ENCODE peak calls at places on chromosomes 2 and 18, in four cellular contexts. O is transverse colon, J is HAP-1, U is IMR-90. N is an unnamed sample. For H3K4me1 and H3K27me3, the result is how much of the 10 kb centered on the place peaks cover.

GRCh38 chr2:14720319-14720718 is 87.8 kb downstream of the LRATD1 start:
- DNase-seq in O (no peak), J (no peak), U (peak), N (no peak)

GRCh38 chr2:15591692-15592463 is at the start of gene DDX1:
- DNase-seq in O (peak), J (peak), U (peak), N (peak)

GRCh38 chr18:3624818-3625716 is 175.1 kb downstream of the TGIF1 start:
- DNase-seq in O (peak), J (no peak), U (peak), N (no peak)

GRCh38 chr2:46267616-46268015 is 29.6 kb upstream of the EPAS1 start:
- DNase-seq in O (no peak), J (no peak), U (peak), N (no peak)

GRCh38 chr2:8892149-8892548 is 54.7 kb upstream of the KIDINS220 start:
- DNase-seq in O (no peak), J (no peak), U (no peak), N (no peak)

GRCh38 chr2:174634130-174635014 is 36.8 kb upstream of the WIPF1 start:
- DNase-seq in O (peak), J (no peak), U (peak), N (no peak)

GRCh38 chr2:227340106-227340505 is 15.1 kb downstream of the MFF start:
- DNase-seq in O (no peak), J (no peak), U (no peak), N (no peak)

GRCh38 chr2:192148620-192149321 is 46.0 kb downstream of the TMEFF2 start:
- DNase-seq in O (no peak), J (no peak), U (peak), N (no peak)

GRCh38 chr18:7919565-7919964 is 352.4 kb downstream of the PTPRM start:
- DNase-seq in O (no peak), J (no peak), U (no peak), N (no peak)

GRCh38 chr2:73210696-73211095 is 3.3 kb upstream of the SMYD5 start:
- DNase-seq in O (no peak), J (no peak), U (no peak), N (no peak)

GRCh38 chr2:96345403-96345802 is 9.8 kb downstream of the NCAPH start:
- DNase-seq in O (no peak), J (no peak), U (no peak), N (no peak)

GRCh38 chr2:40187054-40187453 is 264.8 kb downstream of the SLC8A1 start:
- DNase-seq in O (no peak), J (no peak), U (no peak), N (no peak)

GRCh38 chr2:46549159-46549902 is 70.0 kb downstream of the TMEM247 start:
- DNase-seq in O (peak), J (no peak), U (no peak), N (no peak)

GRCh38 chr2:27871805-27872204 is 18.4 kb downstream of the RBKS start:
- DNase-seq in O (no peak), J (peak), U (no peak), N (no peak)

GRCh38 chr2:218886461-218886947 is 5.9 kb downstream of the WNT10A start:
- DNase-seq in O (peak), J (no peak), U (no peak), N (no peak)

GRCh38 chr2:150909090-150909489 is 352.6 kb downstream of the RBM43 start:
- DNase-seq in O (no peak), J (no peak), U (no peak), N (no peak)

GRCh38 chr2:144357623-144358400 is 162.1 kb downstream of the ZEB2 start:
- DNase-seq in O (no peak), J (no peak), U (peak), N (no peak)

GRCh38 chr2:144356402-144356801 is 163.5 kb downstream of the ZEB2 start:
- DNase-seq in O (no peak), J (no peak), U (peak), N (no peak)

GRCh38 chr2:144359684-144360083 is 160.2 kb downstream of the ZEB2 start:
- DNase-seq in O (no peak), J (no peak), U (no peak), N (no peak)

GRCh38 chr2:144358979-144359541 is 160.9 kb downstream of the ZEB2 start:
- DNase-seq in O (no peak), J (no peak), U (peak), N (no peak)

DNA sequence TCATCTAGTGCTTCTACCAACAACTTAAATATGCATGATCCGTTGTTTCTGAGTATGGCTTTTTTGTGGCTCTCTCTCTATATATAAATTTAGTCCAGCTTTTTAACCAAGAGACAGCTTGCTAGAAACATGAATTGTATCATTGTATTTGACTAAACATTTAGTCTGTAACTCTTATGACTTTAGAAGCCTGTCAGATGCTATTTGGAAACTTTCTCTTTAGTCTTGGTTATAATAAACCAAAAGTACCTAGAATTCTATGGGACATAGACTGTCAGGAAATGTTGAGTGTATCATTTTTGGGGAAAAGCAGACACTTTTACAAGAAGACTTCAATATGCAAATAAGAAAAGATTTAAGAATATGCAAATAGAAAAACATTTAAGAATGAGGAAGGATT is 161.4 kb downstream of the ZEB2 start:
- DNase-seq in O (no peak), J (no peak), U (no peak), N (no peak)
- H3K4me1 ChIP-seq in O (under half), J (under half), U (under half), N (under half)

DNA sequence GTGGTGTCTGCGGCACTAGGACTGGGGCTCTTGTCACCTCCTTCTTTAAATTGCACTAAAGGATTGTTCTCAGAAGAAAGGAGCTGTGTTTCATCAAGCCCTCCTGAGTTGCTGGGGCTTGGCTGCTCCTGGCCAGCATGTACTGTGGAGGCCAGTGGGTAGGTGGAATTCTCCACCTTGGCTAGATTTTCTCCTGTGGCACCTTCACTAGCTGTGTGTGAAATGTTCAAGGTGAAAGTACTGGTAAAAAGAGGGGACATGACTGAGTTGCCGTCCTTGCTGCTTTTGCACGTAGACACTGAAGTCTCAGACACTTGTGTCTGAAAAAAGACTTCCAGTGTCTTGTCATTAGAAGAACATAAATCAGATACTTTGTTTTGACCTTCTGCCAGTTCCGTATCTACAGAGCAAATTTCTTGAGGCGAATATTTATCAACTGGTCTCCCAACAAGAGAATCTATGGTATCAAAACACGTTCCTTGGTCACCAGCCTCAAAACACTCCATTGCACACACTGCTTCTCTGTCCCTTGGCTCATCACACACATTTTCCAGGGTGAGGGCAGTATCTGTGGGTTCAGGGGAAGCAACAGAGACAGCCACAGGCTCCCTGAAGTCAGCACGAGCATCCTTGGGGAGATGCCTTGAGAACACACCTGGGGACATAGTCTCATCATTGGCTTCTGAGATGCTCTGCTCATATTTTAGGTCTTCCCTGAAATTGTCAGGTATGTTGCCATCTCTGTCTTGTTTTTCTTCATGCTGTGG is 91.4 kb downstream of the ALPK2 start:
- DNase-seq in O (no peak), J (no peak), U (no peak), N (no peak)
- H3K27me3 ChIP-seq in O (under half), J (under half), U (under half), N (under half)

DNA sequence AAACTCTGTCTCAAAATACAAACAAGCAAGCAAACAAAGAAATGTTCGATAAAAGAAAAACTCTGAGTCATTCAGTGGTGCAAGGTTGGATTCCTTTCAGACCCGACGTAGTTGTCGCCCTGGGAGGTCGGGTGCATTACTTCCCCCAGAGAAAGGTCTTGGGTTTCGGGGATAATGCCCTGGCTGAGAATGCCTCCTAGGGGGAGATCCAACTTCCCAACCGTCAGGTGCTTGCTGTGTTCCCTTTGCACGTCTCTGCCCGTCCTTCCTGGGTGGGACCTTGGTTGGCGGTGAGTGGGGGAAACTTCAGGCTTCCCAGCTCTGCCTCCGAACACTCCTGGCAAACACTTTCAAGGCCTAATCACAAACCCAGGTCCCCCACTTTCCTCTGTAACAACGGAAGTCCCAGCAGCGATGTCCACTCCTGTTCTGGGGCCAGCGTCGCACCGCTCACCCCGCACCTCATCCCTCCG is 609 bp downstream of the TPGS2 start:
- DNase-seq in O (peak), J (peak), U (peak), N (no peak)
- H3K4me1 ChIP-seq in O (under half), J (under half), U (under half), N (under half)

DNA sequence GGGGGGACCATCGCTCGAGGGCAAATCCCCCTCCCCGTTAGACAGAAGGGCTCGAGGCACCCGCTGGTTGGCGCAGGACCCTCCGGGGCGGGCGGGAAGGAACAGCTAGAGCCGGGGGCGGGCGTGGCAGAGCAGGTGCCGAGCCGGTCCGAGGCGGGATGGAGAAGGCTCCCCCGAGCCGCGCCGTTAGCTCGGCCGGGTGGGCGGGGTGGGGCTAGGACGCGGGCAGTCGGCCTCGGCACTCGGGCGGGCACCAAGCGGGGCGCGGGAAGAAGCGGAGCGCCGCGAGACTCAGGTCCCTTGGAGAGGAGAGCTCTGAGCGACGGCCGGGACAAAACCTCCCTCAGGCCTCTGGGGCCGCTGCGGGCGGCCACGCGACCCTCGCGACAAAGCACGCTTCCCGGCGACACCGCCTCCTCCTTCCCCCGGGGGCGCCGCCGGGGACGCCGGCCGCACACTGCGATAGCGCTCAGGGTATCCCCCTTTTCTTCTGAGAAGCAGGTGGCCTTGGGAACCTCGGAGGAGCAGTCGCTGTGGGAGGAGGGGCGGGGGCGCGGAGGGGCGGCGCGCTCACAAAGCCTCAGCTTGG is 694 bp downstream of the FHOD3 start:
- DNase-seq in O (no peak), J (peak), U (no peak), N (no peak)
- H3K27me3 ChIP-seq in O (half or more), J (under half), U (under half), N (under half)

GRCh38 chr2:98478088-98478551 is 33.5 kb downstream of the INPP4A start:
- DNase-seq in O (no peak), J (no peak), U (no peak), N (no peak)
- H3K4me1 ChIP-seq in O (half or more), J (under half), U (under half), N (under half)

GRCh38 chr2:238236571-238236970 is 3.3 kb downstream of the HES6 start:
- DNase-seq in O (no peak), J (no peak), U (no peak), N (no peak)
- H3K27me3 ChIP-seq in O (under half), J (under half), U (under half), N (under half)

DNA sequence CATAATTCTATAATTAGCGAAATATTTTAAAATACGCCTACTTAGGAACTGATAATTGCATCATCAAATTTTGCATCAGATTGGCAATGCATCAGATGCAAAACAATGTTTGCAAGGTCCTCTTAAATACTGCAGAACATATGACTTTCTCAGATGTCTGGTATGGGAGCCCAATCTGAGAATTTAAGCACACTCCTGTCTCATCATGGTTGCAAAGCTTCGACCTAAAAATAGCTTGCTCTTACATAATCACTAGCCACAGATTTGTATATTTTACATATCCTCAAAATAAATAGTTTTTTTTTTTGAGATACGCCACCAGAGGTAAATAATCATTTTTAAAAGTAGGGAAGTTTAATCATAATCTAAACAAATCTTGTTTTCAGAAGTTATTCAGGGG is 123.2 kb downstream of the CABYR start:
- DNase-seq in O (no peak), J (no peak), U (peak), N (no peak)
- H3K4me1 ChIP-seq in O (under half), J (under half), U (under half), N (under half)

DNA sequence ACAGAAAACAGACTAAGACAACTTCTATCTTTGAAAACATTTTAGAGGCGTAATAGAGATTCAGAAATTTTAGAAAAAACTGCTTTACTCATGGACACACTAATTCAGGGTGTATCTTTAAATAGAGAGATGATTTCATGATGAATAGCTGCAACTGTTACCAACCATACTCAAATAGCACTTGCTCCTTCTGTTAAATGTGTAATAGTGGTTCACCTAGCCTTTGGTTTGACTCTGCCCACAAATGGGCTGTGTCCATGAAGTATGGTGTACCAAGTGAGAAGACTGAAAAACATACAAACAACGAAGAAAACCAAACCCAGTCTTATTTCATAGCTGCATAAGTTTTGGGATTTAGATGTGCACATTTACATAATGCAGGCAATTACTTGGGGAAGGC is 610.6 kb downstream of the PLCL1 start:
- DNase-seq in O (no peak), J (no peak), U (no peak), N (no peak)
- H3K27me3 ChIP-seq in O (under half), J (under half), U (under half), N (under half)